ENCODE peak calls at places on chromosome 6, in eight cellular contexts. S, J, Z, I, O, U, F and M are unnamed samples.

GRCh38 chr6:6881438-6882267 is 226.1 kb upstream of the RREB1 start:
- DNase-seq in S (no peak), J (no peak), Z (no peak), I (no peak), O (no peak), U (no peak), F (no peak), M (no peak)

GRCh38 chr6:170147832-170148708 is 142.8 kb downstream of the DLL1 start:
- DNase-seq in S (peak), J (no peak), Z (peak), I (no peak), O (no peak), U (no peak), F (peak), M (no peak)

GRCh38 chr6:26537846-26538571 is at the start of gene HMGN4:
- DNase-seq in S (peak), J (peak), Z (peak), I (peak), O (peak), U (peak), F (peak), M (peak)

GRCh38 chr6:20119446-20119845 is 92.8 kb downstream of the MBOAT1 start:
- DNase-seq in S (no peak), J (no peak), Z (no peak), I (peak), O (no peak), U (no peak), F (no peak), M (no peak)

GRCh38 chr6:129536271-129536670 is 173.7 kb downstream of the ARHGAP18 start:
- DNase-seq in S (no peak), J (no peak), Z (no peak), I (no peak), O (no peak), U (no peak), F (no peak), M (no peak)

GRCh38 chr6:122778961-122779671 is 400 bp upstream of the FABP7 start:
- DNase-seq in S (no peak), J (no peak), Z (no peak), I (no peak), O (peak), U (no peak), F (no peak), M (no peak)

GRCh38 chr6:150721411-150722266 is 122.0 kb downstream of the PLEKHG1 start:
- DNase-seq in S (no peak), J (no peak), Z (no peak), I (no peak), O (no peak), U (no peak), F (no peak), M (no peak)

GRCh38 chr6:53943410-53943809 is 148.6 kb downstream of the LRRC1 start:
- DNase-seq in S (no peak), J (no peak), Z (no peak), I (no peak), O (no peak), U (no peak), F (no peak), M (no peak)

GRCh38 chr6:87287251-87287650 is 35.1 kb upstream of the SMIM8 start:
- DNase-seq in S (no peak), J (no peak), Z (no peak), I (no peak), O (no peak), U (no peak), F (no peak), M (no peak)

GRCh38 chr6:100300221-100300736 is 164.4 kb downstream of the SIM1 start:
- DNase-seq in S (no peak), J (no peak), Z (no peak), I (peak), O (no peak), U (no peak), F (no peak), M (no peak)

GRCh38 chr6:54697423-54697822 is 149.1 kb upstream of the FAM83B start:
- DNase-seq in S (no peak), J (no peak), Z (no peak), I (no peak), O (no peak), U (peak), F (no peak), M (peak)

GRCh38 chr6:74505391-74505790 is 700.5 kb downstream of the COL12A1 start:
- DNase-seq in S (no peak), J (no peak), Z (no peak), I (no peak), O (no peak), U (no peak), F (no peak), M (no peak)

GRCh38 chr6:148671085-148671484 is 75.7 kb upstream of the UST start:
- DNase-seq in S (no peak), J (no peak), Z (no peak), I (no peak), O (no peak), U (no peak), F (no peak), M (no peak)

GRCh38 chr6:93341900-93342613 is 77.3 kb downstream of the EPHA7 start:
- DNase-seq in S (no peak), J (no peak), Z (no peak), I (no peak), O (no peak), U (peak), F (no peak), M (no peak)

GRCh38 chr6:90184334-90185298 is 112.0 kb downstream of the BACH2 start:
- DNase-seq in S (no peak), J (no peak), Z (no peak), I (peak), O (no peak), U (no peak), F (no peak), M (no peak)

GRCh38 chr6:34795836-34796425 is 4.0 kb downstream of the BLTP3A start:
- DNase-seq in S (no peak), J (no peak), Z (no peak), I (no peak), O (no peak), U (no peak), F (no peak), M (no peak)

GRCh38 chr6:165749163-165749562 is 86.1 kb upstream of the PDE10A start:
- DNase-seq in S (no peak), J (no peak), Z (no peak), I (no peak), O (no peak), U (no peak), F (no peak), M (no peak)

GRCh38 chr6:146543940-146544661 is 468 bp downstream of the RAB32 start:
- DNase-seq in S (peak), J (peak), Z (peak), I (peak), O (peak), U (no peak), F (no peak), M (no peak)

GRCh38 chr6:51711876-51712275 is 375.5 kb downstream of the PKHD1 start:
- DNase-seq in S (no peak), J (no peak), Z (no peak), I (no peak), O (no peak), U (no peak), F (no peak), M (no peak)

GRCh38 chr6:1616556-1617463 is 7.1 kb downstream of the FOXC1 start:
- DNase-seq in S (no peak), J (no peak), Z (peak), I (peak), O (no peak), U (no peak), F (no peak), M (no peak)

GRCh38 chr6:86192123-86192522 is 549.4 kb upstream of the SYNCRIP start:
- DNase-seq in S (no peak), J (no peak), Z (no peak), I (peak), O (no peak), U (no peak), F (no peak), M (peak)

GRCh38 chr6:15434263-15434662 is 188.4 kb downstream of the JARID2 start:
- DNase-seq in S (no peak), J (no peak), Z (no peak), I (no peak), O (no peak), U (no peak), F (no peak), M (no peak)

GRCh38 chr6:169702640-169703246 is 817 bp downstream of the C6orf120 start:
- DNase-seq in S (peak), J (no peak), Z (peak), I (peak), O (peak), U (peak), F (peak), M (no peak)

GRCh38 chr6:133973109-133973971 is 20.3 kb downstream of the TBPL1 start:
- DNase-seq in S (no peak), J (no peak), Z (no peak), I (peak), O (no peak), U (peak), F (no peak), M (peak)

GRCh38 chr6:93927731-93928130 is 508.4 kb upstream of the EPHA7 start:
- DNase-seq in S (no peak), J (no peak), Z (no peak), I (no peak), O (no peak), U (no peak), F (no peak), M (no peak)

GRCh38 chr6:133404728-133405127 is 163.6 kb downstream of the EYA4 start:
- DNase-seq in S (no peak), J (no peak), Z (no peak), I (no peak), O (no peak), U (no peak), F (no peak), M (no peak)

GRCh38 chr6:22873531-22874136 is 304.3 kb downstream of the HDGFL1 start:
- DNase-seq in S (no peak), J (no peak), Z (no peak), I (no peak), O (no peak), U (peak), F (no peak), M (no peak)

GRCh38 chr6:82015043-82015442 is 232.5 kb downstream of the IBTK start:
- DNase-seq in S (no peak), J (no peak), Z (no peak), I (no peak), O (no peak), U (no peak), F (no peak), M (no peak)

GRCh38 chr6:44111434-44112417 is 15.5 kb downstream of the MRPL14 start:
- DNase-seq in S (no peak), J (no peak), Z (no peak), I (no peak), O (no peak), U (no peak), F (no peak), M (no peak)

GRCh38 chr6:41624621-41625365 is 13.5 kb upstream of the MDFI start:
- DNase-seq in S (no peak), J (no peak), Z (no peak), I (no peak), O (no peak), U (no peak), F (no peak), M (no peak)

GRCh38 chr6:10393544-10394225 is 21.2 kb downstream of the TFAP2A start:
- DNase-seq in S (no peak), J (no peak), Z (no peak), I (no peak), O (no peak), U (no peak), F (no peak), M (no peak)

GRCh38 chr6:161079566-161080262 is 88.1 kb downstream of the MAP3K4 start:
- DNase-seq in S (peak), J (peak), Z (peak), I (peak), O (no peak), U (no peak), F (peak), M (no peak)

GRCh38 chr6:35663001-35663400 is 25.7 kb downstream of the FKBP5 start:
- DNase-seq in S (no peak), J (no peak), Z (no peak), I (no peak), O (no peak), U (no peak), F (no peak), M (no peak)

GRCh38 chr6:34806738-34807453 is 15.0 kb downstream of the BLTP3A start:
- DNase-seq in S (no peak), J (no peak), Z (no peak), I (no peak), O (no peak), U (no peak), F (no peak), M (no peak)

GRCh38 chr6:66599541-66599940 is 892.5 kb upstream of the EYS start:
- DNase-seq in S (no peak), J (no peak), Z (no peak), I (no peak), O (no peak), U (no peak), F (no peak), M (no peak)

GRCh38 chr6:29905286-29905685 is 37.0 kb upstream of the HLA-A start:
- DNase-seq in S (no peak), J (no peak), Z (no peak), I (no peak), O (no peak), U (no peak), F (no peak), M (no peak)

GRCh38 chr6:25136879-25137278 is 142.3 kb upstream of the CARMIL1 start:
- DNase-seq in S (no peak), J (peak), Z (no peak), I (no peak), O (no peak), U (no peak), F (no peak), M (no peak)

GRCh38 chr6:36638579-36638978 is 39.9 kb upstream of the CDKN1A start:
- DNase-seq in S (no peak), J (no peak), Z (no peak), I (no peak), O (no peak), U (no peak), F (no peak), M (no peak)

GRCh38 chr6:83365931-83366330 is 64.9 kb downstream of the ME1 start:
- DNase-seq in S (no peak), J (no peak), Z (no peak), I (no peak), O (no peak), U (no peak), F (no peak), M (no peak)